ENCODE peak calls at places on chromosome 14, in five cellular contexts. V is transverse colon; C is brain microvascular endothelial cell; J is CD4-positive, alpha-beta memory T cell; X is GM23338. K is an unnamed sample.

GRCh38 chr14:101070540-101071492 is 167.3 kb upstream of the RTL1 start:
- DNase-seq in V (peak), C (no peak), J (no peak), X (no peak), K (no peak)

GRCh38 chr14:77423423-77423822 is at the start of gene NOXRED1:
- DNase-seq in V (no peak), C (no peak), J (no peak), X (no peak), K (no peak)

GRCh38 chr14:63686926-63687325 is 40.9 kb downstream of the SGPP1 start:
- DNase-seq in V (no peak), C (no peak), J (no peak), X (no peak), K (no peak)

GRCh38 chr14:91315844-91316267 is 71.4 kb upstream of the GPR68 start:
- DNase-seq in V (peak), C (no peak), J (peak), X (no peak), K (peak)

GRCh38 chr14:97027256-97027999 is 230.2 kb downstream of the VRK1 start:
- DNase-seq in V (no peak), C (no peak), J (no peak), X (peak), K (no peak)

GRCh38 chr14:73238262-73238852 is 1.1 kb downstream of the PAPLN start:
- DNase-seq in V (no peak), C (peak), J (no peak), X (no peak), K (no peak)

GRCh38 chr14:75049731-75050201 is 1.5 kb downstream of the MLH3 start:
- DNase-seq in V (no peak), C (no peak), J (no peak), X (no peak), K (no peak)

GRCh38 chr14:67487937-67488893 is at the start of gene TMEM229B:
- DNase-seq in V (peak), C (peak), J (peak), X (no peak), K (peak)

GRCh38 chr14:66999978-67000377 is 189.3 kb upstream of the GARIN2 start:
- DNase-seq in V (no peak), C (no peak), J (no peak), X (no peak), K (no peak)

GRCh38 chr14:64541261-64541970 is 875 bp downstream of the HSPA2 start:
- DNase-seq in V (peak), C (no peak), J (no peak), X (peak), K (no peak)

GRCh38 chr14:98633380-98633779 is 638.6 kb downstream of the BCL11B start:
- DNase-seq in V (peak), C (no peak), J (no peak), X (no peak), K (no peak)

GRCh38 chr14:90545966-90546751 is 149.3 kb downstream of the CALM1 start:
- DNase-seq in V (no peak), C (no peak), J (no peak), X (no peak), K (no peak)

GRCh38 chr14:82447586-82447985 is 913.9 kb upstream of the SEL1L start:
- DNase-seq in V (no peak), C (no peak), J (no peak), X (peak), K (no peak)

GRCh38 chr14:75711796-75712211 is 50.8 kb downstream of the TTLL5 start:
- DNase-seq in V (peak), C (peak), J (no peak), X (peak), K (no peak)

GRCh38 chr14:54606631-54607133 is 39.8 kb downstream of the SAMD4A start:
- DNase-seq in V (no peak), C (peak), J (no peak), X (no peak), K (no peak)

GRCh38 chr14:68627050-68627867 is 165.6 kb downstream of the ZFP36L1 start:
- DNase-seq in V (no peak), C (no peak), J (no peak), X (no peak), K (no peak)

GRCh38 chr14:20606190-20606901 is 15.2 kb upstream of the RNASE12 start:
- DNase-seq in V (peak), C (peak), J (no peak), X (peak), K (no peak)

GRCh38 chr14:83764656-83765055 is 1765.3 kb upstream of the FLRT2 start:
- DNase-seq in V (no peak), C (no peak), J (no peak), X (no peak), K (no peak)

GRCh38 chr14:43184540-43184939 is 1322.5 kb downstream of the FSCB start:
- DNase-seq in V (no peak), C (no peak), J (no peak), X (peak), K (no peak)

GRCh38 chr14:85599939-85600338 is 70.0 kb downstream of the FLRT2 start:
- DNase-seq in V (no peak), C (no peak), J (no peak), X (no peak), K (no peak)

GRCh38 chr14:92609955-92610354 is 96.4 kb downstream of the RIN3 start:
- DNase-seq in V (no peak), C (no peak), J (no peak), X (no peak), K (no peak)

GRCh38 chr14:92716131-92716530 is 32.3 kb downstream of the LGMN start:
- DNase-seq in V (no peak), C (no peak), J (no peak), X (no peak), K (no peak)

GRCh38 chr14:104202259-104203070 is 64.1 kb downstream of the KIF26A start:
- DNase-seq in V (peak), C (no peak), J (peak), X (no peak), K (no peak)

GRCh38 chr14:34212574-34212973 is 249.5 kb downstream of the SPTSSA start:
- DNase-seq in V (no peak), C (no peak), J (no peak), X (no peak), K (no peak)

GRCh38 chr14:92484132-92484823 is 29.3 kb upstream of the RIN3 start:
- DNase-seq in V (no peak), C (no peak), J (no peak), X (no peak), K (no peak)

GRCh38 chr14:79165460-79166080 is 995.4 kb downstream of the NRXN3 start:
- DNase-seq in V (no peak), C (no peak), J (no peak), X (no peak), K (no peak)

GRCh38 chr14:55129428-55130193 is 559 bp downstream of the LGALS3 start:
- DNase-seq in V (peak), C (peak), J (peak), X (peak), K (no peak)

GRCh38 chr14:81427348-81428058 is 27.4 kb upstream of the STON2 start:
- DNase-seq in V (peak), C (no peak), J (no peak), X (no peak), K (no peak)

GRCh38 chr14:86897704-86898513 is 1095.1 kb downstream of the GALC start:
- DNase-seq in V (no peak), C (no peak), J (no peak), X (no peak), K (no peak)

GRCh38 chr14:32472512-32473472 is 143.7 kb downstream of the AKAP6 start:
- DNase-seq in V (no peak), C (peak), J (no peak), X (peak), K (no peak)

GRCh38 chr14:30988509-30988908 is 36.9 kb upstream of the AP4S1 start:
- DNase-seq in V (no peak), C (no peak), J (no peak), X (no peak), K (no peak)

GRCh38 chr14:75083271-75083670 is 13.8 kb downstream of the ZC2HC1C start:
- DNase-seq in V (no peak), C (no peak), J (no peak), X (no peak), K (no peak)

GRCh38 chr14:53715390-53715730 is 241.3 kb downstream of the BMP4 start:
- DNase-seq in V (no peak), C (peak), J (no peak), X (no peak), K (no peak)

GRCh38 chr14:90287791-90288190 is 31.4 kb downstream of the PSMC1 start:
- DNase-seq in V (no peak), C (no peak), J (no peak), X (no peak), K (no peak)

GRCh38 chr14:61616524-61617185 is 78.7 kb upstream of the HIF1A start:
- DNase-seq in V (no peak), C (peak), J (no peak), X (no peak), K (no peak)

GRCh38 chr14:56805201-56805991 is 4.9 kb downstream of the OTX2 start:
- DNase-seq in V (no peak), C (no peak), J (no peak), X (peak), K (no peak)
- H3K4me3 ChIP-seq in V (no peak), C (no peak), J (no peak), X (peak), K (no peak)

DNA sequence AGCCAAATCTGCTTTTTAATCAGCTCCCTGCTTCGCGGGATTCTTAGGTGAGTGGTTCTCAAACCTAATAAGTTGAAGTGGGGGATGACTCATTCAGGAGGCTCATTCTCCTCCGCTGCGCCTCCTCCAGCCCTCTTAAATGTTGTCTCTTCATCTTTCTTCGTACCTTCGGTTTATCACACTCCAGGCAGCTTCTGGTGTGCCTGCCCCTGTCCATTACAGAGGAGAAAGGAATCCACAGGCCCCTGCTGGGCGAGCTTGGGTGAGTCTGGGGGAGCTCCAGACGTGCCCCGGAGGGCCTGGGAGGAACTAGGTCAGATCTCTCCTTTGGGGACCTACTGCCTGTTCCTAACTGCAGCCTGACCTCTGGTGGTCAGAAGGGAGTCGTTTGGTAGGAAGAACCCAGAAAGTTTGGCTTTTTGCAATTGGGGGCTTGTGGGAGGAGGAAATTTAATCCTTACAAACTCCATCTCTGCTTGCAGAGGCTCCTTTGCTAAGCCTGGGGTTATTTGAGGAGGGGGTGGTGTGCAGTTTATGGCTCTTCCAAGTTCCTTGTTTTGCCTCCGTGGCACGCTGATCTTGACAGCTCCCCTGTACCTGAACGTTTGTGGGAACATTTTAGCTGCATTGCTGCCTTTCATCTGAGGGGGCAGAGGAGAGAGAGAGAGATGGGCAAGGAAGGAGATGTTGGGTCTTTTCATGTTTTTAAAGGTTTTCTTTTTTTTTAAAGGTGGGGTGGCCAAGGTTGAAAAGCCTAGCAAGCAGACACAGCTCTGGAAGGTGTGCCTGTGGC is 84.1 kb upstream of the GNG2 start:
- DNase-seq in V (peak), C (peak), J (no peak), X (peak), K (peak)
- H3K4me3 ChIP-seq in V (no peak), C (no peak), J (no peak), X (peak), K (no peak)

GRCh38 chr14:51993274-51993673 is 3.9 kb downstream of the RTRAF start:
- DNase-seq in V (no peak), C (no peak), J (no peak), X (no peak), K (no peak)

GRCh38 chr14:52000019-52000582 is 10.8 kb downstream of the RTRAF start:
- DNase-seq in V (no peak), C (no peak), J (no peak), X (no peak), K (no peak)

GRCh38 chr14:51998348-51998747 is 9.0 kb downstream of the RTRAF start:
- DNase-seq in V (no peak), C (no peak), J (no peak), X (no peak), K (no peak)

GRCh38 chr14:51999084-51999483 is 9.7 kb downstream of the RTRAF start:
- DNase-seq in V (no peak), C (no peak), J (no peak), X (no peak), K (no peak)

GRCh38 chr14:51996148-51996746 is 6.9 kb downstream of the RTRAF start:
- DNase-seq in V (no peak), C (peak), J (no peak), X (peak), K (peak)
- H3K4me3 ChIP-seq in V (no peak), C (no peak), J (no peak), X (no peak), K (no peak)

GRCh38 chr14:49769581-49770211 is 1.7 kb downstream of the KLHDC2 start:
- DNase-seq in V (peak), C (no peak), J (no peak), X (no peak), K (no peak)
- H3K4me3 ChIP-seq in V (peak), C (peak), J (peak), X (peak), K (no peak)

GRCh38 chr14:26966942-26967341 is 369.1 kb upstream of the NOVA1 start:
- DNase-seq in V (no peak), C (no peak), J (no peak), X (peak), K (no peak)
- H3K4me3 ChIP-seq in V (no peak), C (no peak), J (no peak), X (no peak), K (no peak)

GRCh38 chr14:24339284-24340151 is at the start of gene RIPK3:
- DNase-seq in V (peak), C (no peak), J (peak), X (peak), K (peak)
- H3K4me3 ChIP-seq in V (peak), C (peak), J (peak), X (peak), K (peak)

GRCh38 chr14:36646664-36647416 is 14.8 kb upstream of the PAX9 start:
- DNase-seq in V (no peak), C (no peak), J (no peak), X (peak), K (no peak)
- H3K4me3 ChIP-seq in V (peak), C (no peak), J (no peak), X (peak), K (no peak)

DNA sequence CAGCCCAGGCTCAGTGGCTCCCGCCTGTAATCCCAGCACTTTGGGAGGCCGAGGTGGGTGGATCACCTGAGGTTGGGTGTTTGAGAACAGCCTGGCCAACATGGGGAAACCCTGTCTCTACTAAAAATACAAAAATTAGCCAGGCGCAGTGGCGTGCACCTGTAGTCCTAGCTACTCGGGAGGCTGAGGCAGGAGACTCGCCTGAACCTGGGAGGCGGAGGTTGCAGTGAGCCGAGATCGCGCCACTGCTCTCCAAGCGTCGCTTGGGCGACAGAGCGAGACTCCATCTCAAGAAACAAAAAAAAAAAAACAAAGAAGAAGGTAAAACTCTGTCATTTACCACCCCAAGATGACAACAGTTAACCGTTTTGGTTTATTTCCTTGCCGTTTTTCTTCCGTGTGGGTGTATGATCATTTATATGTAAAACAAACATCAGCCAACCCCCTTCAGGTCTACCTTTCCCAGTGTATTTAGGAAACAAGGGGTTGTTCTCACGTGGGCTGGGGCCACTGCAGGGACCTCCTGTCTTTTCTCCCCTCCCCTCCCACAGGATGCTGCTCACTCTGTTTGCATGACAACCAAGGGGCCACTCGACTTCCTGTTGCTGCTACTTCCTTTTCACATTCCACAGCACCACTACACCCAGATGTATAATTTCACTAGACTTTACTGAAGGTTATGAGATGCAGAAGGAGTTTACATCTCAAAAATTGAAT is 13.6 kb downstream of the TTC9 start:
- DNase-seq in V (peak), C (no peak), J (peak), X (peak), K (peak)
- H3K4me3 ChIP-seq in V (no peak), C (no peak), J (peak), X (peak), K (peak)

DNA sequence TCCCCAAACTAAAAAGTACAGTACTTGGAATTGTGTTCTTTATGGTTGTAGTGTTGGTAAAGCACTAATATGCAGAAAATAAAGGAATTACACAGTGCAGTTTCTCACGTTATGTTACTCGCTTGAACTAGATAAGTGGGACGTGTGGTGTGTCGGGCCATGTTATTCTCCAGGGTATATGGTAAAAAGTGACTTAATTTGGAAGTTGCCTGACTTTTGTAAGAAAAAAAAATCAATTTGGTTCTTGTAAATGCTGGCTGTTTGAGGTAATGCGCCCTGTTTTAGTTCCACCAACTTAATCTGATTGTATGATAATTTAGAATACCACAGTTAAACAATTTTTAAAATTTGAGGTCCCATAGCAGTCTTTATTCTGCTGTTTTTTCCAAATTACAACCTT is 4.1 kb downstream of the ARF6 start:
- DNase-seq in V (no peak), C (no peak), J (no peak), X (no peak), K (no peak)
- H3K4me3 ChIP-seq in V (peak), C (peak), J (peak), X (peak), K (no peak)